ENCODE peak calls at places on chromosomes 12 and 14, in six cellular contexts. A, Z, B, M, Q and L are unnamed samples.

GRCh38 chr12:104974626-104975290 is 11.4 kb upstream of the NOPCHAP1 start:
- DNase-seq in B (no peak), M (no peak), Z (no peak), A (no peak), Q (no peak), L (no peak)

GRCh38 chr14:89422952-89423345 is 5.9 kb upstream of the FOXN3 start:
- DNase-seq in Q (no peak), M (no peak), Z (no peak), A (no peak), B (peak), L (no peak)

GRCh38 chr14:28398501-28398900 is 368.1 kb upstream of the FOXG1 start:
- DNase-seq in A (no peak), Z (no peak), M (no peak), B (no peak), Q (no peak), L (no peak)

GRCh38 chr12:107917912-107918800 is 143.7 kb downstream of the ASCL4 start:
- DNase-seq in Z (no peak), B (no peak), A (peak), Q (no peak), M (no peak), L (peak)

GRCh38 chr12:132174015-132174660 is 29.9 kb downstream of the NOC4L start:
- DNase-seq in B (no peak), Z (no peak), A (no peak), M (no peak), Q (no peak), L (no peak)

GRCh38 chr12:91355150-91356006 is 172.8 kb upstream of the DCN start:
- DNase-seq in B (peak), M (peak), A (peak), Z (peak), Q (peak), L (peak)

GRCh38 chr12:85457026-85457425 is 177.0 kb downstream of the ALX1 start:
- DNase-seq in B (no peak), Q (no peak), M (no peak), A (no peak), Z (no peak), L (no peak)

GRCh38 chr12:102950950-102951490 is 6.5 kb upstream of the ASCL1 start:
- DNase-seq in Z (no peak), M (no peak), A (no peak), Q (no peak), B (no peak), L (peak)

GRCh38 chr12:32290411-32290810 is 108.9 kb upstream of the FGD4 start:
- DNase-seq in Z (no peak), A (peak), B (no peak), Q (no peak), M (no peak), L (no peak)

GRCh38 chr12:21451529-21451928 is 14.1 kb downstream of the PYROXD1 start:
- DNase-seq in M (no peak), Z (no peak), A (peak), B (no peak), Q (no peak), L (no peak)

GRCh38 chr12:80551897-80552296 is 107.9 kb downstream of the PTPRQ start:
- DNase-seq in B (no peak), Z (no peak), A (no peak), Q (no peak), M (no peak), L (peak)

GRCh38 chr14:78355109-78355508 is 184.9 kb downstream of the NRXN3 start:
- DNase-seq in B (no peak), Z (no peak), Q (no peak), M (no peak), A (no peak), L (no peak)

GRCh38 chr12:7934560-7935463 is 1.2 kb downstream of the SLC2A3 start:
- DNase-seq in A (no peak), Z (no peak), Q (peak), M (no peak), B (peak), L (no peak)

GRCh38 chr12:51246254-51246853 is 7.7 kb downstream of the DAZAP2 start:
- DNase-seq in M (peak), Z (no peak), Q (no peak), B (no peak), A (no peak), L (no peak)

GRCh38 chr12:131088701-131089525 is 135.2 kb downstream of the ADGRD1 start:
- DNase-seq in A (no peak), B (no peak), Q (no peak), M (no peak), Z (peak), L (no peak)

GRCh38 chr12:119695034-119695433 is 27.1 kb downstream of the PRKAB1 start:
- DNase-seq in Q (no peak), A (peak), Z (no peak), B (no peak), M (no peak), L (no peak)

GRCh38 chr14:69321601-69322330 is 61.8 kb downstream of the GALNT16 start:
- DNase-seq in B (no peak), A (no peak), Z (no peak), M (no peak), Q (no peak), L (no peak)

GRCh38 chr12:124243936-124244335 is 51.0 kb upstream of the RFLNA start:
- DNase-seq in M (no peak), B (no peak), A (no peak), Z (no peak), Q (no peak), L (no peak)

GRCh38 chr12:111437816-111438454 is 32.2 kb downstream of the SH2B3 start:
- DNase-seq in B (no peak), M (no peak), A (no peak), Z (no peak), Q (no peak), L (no peak)

GRCh38 chr14:102922490-102923200 is at the start of gene AMN:
- DNase-seq in Z (no peak), B (no peak), Q (no peak), M (no peak), A (peak), L (no peak)